ENCODE peak calls at places on chromosomes 13 and 19, in five cellular contexts. K, W, P, C and N are unnamed samples.

GRCh38 chr13:44293908-44294735 is 79.5 kb upstream of the SERP2 start:
- DNase-seq in K (no peak), W (no peak), P (no peak), C (peak), N (no peak)

GRCh38 chr19:21321996-21322395 is 7.2 kb downstream of the ZNF708 start:
- DNase-seq in K (no peak), W (no peak), P (no peak), C (no peak), N (no peak)

GRCh38 chr13:101624981-101625380 is 172.5 kb downstream of the ITGBL1 start:
- DNase-seq in K (peak), W (no peak), P (no peak), C (no peak), N (peak)

GRCh38 chr19:33429891-33430673 is 56.6 kb downstream of the CEBPG start:
- DNase-seq in K (no peak), W (no peak), P (no peak), C (no peak), N (no peak)

GRCh38 chr13:21672811-21673591 is 2.1 kb downstream of the FGF9 start:
- DNase-seq in K (no peak), W (no peak), P (no peak), C (no peak), N (no peak)

GRCh38 chr13:43289458-43290255 is 266.3 kb downstream of the DNAJC15 start:
- DNase-seq in K (no peak), W (no peak), P (no peak), C (peak), N (no peak)

GRCh38 chr13:98289339-98289935 is 112.4 kb upstream of the RNF113B start:
- DNase-seq in K (no peak), W (no peak), P (no peak), C (no peak), N (no peak)

GRCh38 chr13:72384186-72384823 is 343.1 kb downstream of the MZT1 start:
- DNase-seq in K (no peak), W (no peak), P (no peak), C (no peak), N (no peak)

GRCh38 chr13:42038661-42039456 is 9.6 kb upstream of the DGKH start:
- DNase-seq in K (no peak), W (no peak), P (no peak), C (peak), N (no peak)

GRCh38 chr19:6086081-6086858 is 24.0 kb downstream of the RFX2 start:
- DNase-seq in K (no peak), W (no peak), P (no peak), C (peak), N (no peak)

GRCh38 chr13:102033316-102033715 is 368.5 kb downstream of the FGF14 start:
- DNase-seq in K (no peak), W (no peak), P (no peak), C (no peak), N (no peak)

GRCh38 chr13:75364131-75364713 is 117.7 kb downstream of the TBC1D4 start:
- DNase-seq in K (no peak), W (no peak), P (no peak), C (peak), N (no peak)

GRCh38 chr13:63184693-63185092 is 1769.0 kb upstream of the PCDH20 start:
- DNase-seq in K (no peak), W (no peak), P (no peak), C (peak), N (no peak)

GRCh38 chr13:24165746-24166145 is 5.2 kb downstream of the SPATA13 start:
- DNase-seq in K (no peak), W (no peak), P (no peak), C (peak), N (no peak)

GRCh38 chr19:32224371-32225244 is 120.8 kb upstream of the ZNF507 start:
- DNase-seq in K (peak), W (peak), P (no peak), C (peak), N (peak)

GRCh38 chr13:108961542-108962125 is 332.2 kb downstream of the MYO16 start:
- DNase-seq in K (peak), W (no peak), P (no peak), C (peak), N (peak)

DNA sequence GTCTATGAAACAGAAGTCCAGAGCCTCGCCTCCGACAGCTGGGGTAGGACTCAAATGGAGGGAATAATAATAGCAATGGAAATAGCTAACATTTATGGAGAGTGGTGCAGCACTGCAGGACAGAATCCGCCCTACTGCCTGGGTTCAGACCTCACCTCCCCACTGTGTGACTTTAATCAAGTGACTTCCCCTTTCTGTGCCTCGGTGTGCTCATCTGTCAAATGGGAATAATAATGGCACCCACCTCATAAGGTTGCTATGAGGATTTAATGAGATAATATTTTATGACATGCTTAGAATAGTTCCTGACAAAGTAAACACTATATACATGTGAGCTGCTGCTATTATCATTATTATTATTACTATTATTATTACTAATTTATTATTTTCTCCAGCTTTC is 3.2 kb downstream of the LRFN1 start:
- DNase-seq in K (no peak), W (no peak), P (no peak), C (no peak), N (no peak)
- H3K4me3 ChIP-seq in K (no peak), W (no peak), P (no peak), C (no peak), N (no peak)

DNA sequence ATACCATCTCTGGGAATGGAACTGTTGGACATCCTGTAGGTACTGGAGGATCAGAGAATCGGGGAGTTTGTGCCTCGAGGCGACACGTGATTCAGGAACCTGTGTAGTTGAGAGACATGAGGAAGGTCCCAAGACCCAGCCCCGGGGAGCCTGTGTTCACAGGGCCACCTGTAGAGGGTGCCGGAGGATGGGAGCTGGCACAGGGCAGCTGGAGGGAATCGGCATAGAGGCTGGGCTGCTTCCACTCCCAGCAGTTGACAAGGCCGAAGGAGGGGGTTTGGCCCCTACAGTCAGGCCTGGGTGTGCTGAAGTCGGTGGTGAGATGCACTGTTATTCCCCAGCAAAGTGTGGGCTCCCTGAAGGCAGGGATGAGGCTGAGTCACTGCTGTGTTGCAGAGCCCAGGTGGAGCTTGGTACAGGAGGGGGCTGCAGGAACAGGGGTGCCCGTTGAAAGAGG is 2.5 kb upstream of the ISYNA1 start:
- DNase-seq in K (no peak), W (no peak), P (no peak), C (no peak), N (peak)
- TF ChIP-seq CTCF in K (peak), W (no peak), P (no peak), C (peak), N (peak)

GRCh38 chr13:32409561-32410440 is 18.1 kb downstream of the N4BP2L1 start:
- DNase-seq in K (no peak), W (peak), P (no peak), C (peak), N (no peak)
- H3K4me3 ChIP-seq in K (no peak), W (peak), P (no peak), C (no peak), N (no peak)

GRCh38 chr13:60398438-60398891 is 1.4 kb downstream of the TDRD3 start:
- DNase-seq in K (no peak), W (no peak), P (no peak), C (no peak), N (no peak)

GRCh38 chr13:60398949-60399589 is 2.0 kb downstream of the TDRD3 start:
- DNase-seq in K (no peak), W (no peak), P (no peak), C (peak), N (no peak)

GRCh38 chr13:60396008-60396782 is 825 bp upstream of the TDRD3 start:
- DNase-seq in K (peak), W (peak), P (peak), C (peak), N (peak)

GRCh38 chr13:60397693-60398437 is 845 bp downstream of the TDRD3 start:
- DNase-seq in K (peak), W (peak), P (peak), C (peak), N (peak)

GRCh38 chr13:60396783-60397692 is at the start of gene TDRD3:
- DNase-seq in K (peak), W (peak), P (peak), C (peak), N (peak)
- TF ChIP-seq CTCF in K (peak), W (peak), P (peak), C (peak), N (peak)

DNA sequence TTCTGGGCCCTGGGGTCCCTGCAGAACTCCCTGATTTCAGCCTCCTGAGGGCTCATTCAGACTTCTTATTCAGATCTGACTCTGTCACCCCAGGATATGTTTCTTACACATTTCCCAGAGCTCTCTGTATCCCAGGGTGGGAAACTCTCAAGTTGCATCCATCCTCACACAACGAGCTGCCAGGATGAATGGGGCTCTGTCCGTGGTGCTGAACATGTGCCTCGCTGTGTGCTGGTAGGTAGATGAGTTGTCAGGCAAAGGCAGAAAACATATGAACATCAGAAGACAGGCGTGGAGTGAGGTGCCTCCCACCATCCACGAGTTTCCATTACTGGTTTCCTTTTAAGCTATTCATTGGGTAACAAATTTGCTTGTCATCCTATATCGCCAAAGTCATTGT is 11.4 kb upstream of the IGFL1 start:
- DNase-seq in K (no peak), W (no peak), P (no peak), C (peak), N (peak)
- H3K4me3 ChIP-seq in K (no peak), W (no peak), P (no peak), C (no peak), N (no peak)

GRCh38 chr19:28239270-28239669 is 973.7 kb downstream of the UQCRFS1 start:
- DNase-seq in K (no peak), W (no peak), P (no peak), C (no peak), N (no peak)
- TF ChIP-seq CTCF in K (peak), W (no peak), P (no peak), C (no peak), N (peak)

GRCh38 chr19:16041571-16042386 is 34.5 kb upstream of the TPM4 start:
- DNase-seq in K (peak), W (peak), P (no peak), C (peak), N (peak)
- H3K4me3 ChIP-seq in K (no peak), W (peak), P (peak), C (no peak), N (no peak)

GRCh38 chr13:20354722-20355121 is 122.6 kb upstream of the GJB6 start:
- DNase-seq in K (no peak), W (no peak), P (no peak), C (no peak), N (no peak)

GRCh38 chr13:20356437-20356836 is 124.3 kb upstream of the GJB6 start:
- DNase-seq in K (no peak), W (no peak), P (no peak), C (no peak), N (no peak)

GRCh38 chr13:20350819-20351218 is 118.7 kb upstream of the GJB6 start:
- DNase-seq in K (no peak), W (no peak), P (no peak), C (no peak), N (no peak)

GRCh38 chr13:20351279-20352022 is 119.3 kb upstream of the GJB6 start:
- DNase-seq in K (no peak), W (no peak), P (no peak), C (peak), N (no peak)

GRCh38 chr13:20353973-20354372 is 121.9 kb upstream of the GJB6 start:
- DNase-seq in K (no peak), W (no peak), P (no peak), C (peak), N (no peak)
- TF ChIP-seq CTCF in K (no peak), W (peak), P (no peak), C (peak), N (no peak)

DNA sequence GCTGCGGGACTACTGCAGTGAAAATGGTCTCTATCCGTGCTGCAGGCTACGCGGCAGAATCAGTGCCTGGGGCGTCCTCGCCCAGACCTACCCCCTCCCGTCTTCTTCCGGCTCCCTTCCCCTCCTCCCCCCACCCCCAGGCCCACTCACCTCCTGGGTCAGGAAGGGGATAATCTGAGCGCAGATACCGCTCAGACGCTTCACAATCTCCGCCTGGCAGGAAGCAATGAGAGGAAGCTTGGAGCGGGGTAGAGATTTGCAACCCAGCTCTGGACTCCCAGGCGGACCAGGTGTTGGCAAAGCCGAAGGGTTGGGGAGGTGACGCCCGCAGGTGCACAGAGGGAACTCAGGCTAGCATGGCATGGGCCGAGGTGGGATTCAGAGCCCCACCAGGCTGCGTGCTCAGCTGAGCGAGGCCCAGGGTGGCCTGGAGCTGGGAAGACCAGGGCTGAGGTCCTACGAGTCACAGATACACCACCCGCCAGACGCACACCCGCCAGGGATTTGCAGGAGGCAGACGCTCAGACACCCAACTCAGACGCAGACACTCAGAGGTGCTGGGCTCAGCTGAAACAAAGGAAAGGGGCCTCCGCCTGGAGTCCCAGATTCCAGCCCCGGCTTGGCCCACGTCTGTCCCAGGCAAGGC is 4.1 kb downstream of the TLE2 start:
- DNase-seq in K (no peak), W (no peak), P (no peak), C (no peak), N (no peak)
- H3K4me3 ChIP-seq in K (no peak), W (no peak), P (no peak), C (no peak), N (no peak)

DNA sequence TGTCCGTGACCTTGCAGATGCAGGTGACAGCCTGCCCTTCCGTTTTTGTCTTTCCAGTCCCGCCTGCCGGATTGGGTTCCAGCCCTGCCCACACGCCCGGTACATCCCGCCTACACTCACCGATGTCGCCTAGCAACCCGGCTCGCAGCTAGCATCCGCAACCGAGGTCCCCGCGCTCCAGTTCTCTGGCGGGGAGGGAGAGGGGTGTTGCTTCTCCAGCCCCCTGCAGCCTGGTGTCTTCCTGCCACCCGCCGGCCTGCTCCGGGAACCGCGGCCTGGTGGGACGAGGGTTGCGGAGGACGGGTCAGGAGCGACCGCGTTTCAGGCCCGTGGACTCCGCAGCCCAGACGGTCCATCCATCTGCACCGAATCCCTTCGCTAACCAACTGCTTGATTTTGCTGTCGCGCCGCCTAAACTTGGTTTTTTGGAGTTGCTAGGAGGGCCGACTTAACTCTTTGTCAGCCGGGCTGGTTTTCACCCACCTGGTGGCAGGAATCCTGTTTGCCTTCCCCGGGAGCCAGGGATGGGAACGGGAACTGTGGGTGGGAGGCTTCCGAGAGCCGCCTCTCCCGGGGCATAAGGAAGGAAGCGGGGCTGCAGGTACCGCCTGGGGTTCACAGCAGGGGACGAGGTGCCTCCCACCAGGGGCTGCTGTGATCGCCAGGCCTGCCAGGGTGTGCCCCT is 15.4 kb upstream of the MATK start:
- DNase-seq in K (no peak), W (no peak), P (no peak), C (no peak), N (peak)
- TF ChIP-seq CTCF in K (no peak), W (no peak), P (no peak), C (peak), N (no peak)